ENCODE peak calls at places on chromosome 5, in seven cellular contexts. One of them, this sample, is unnamed.
A peak's percentile ranks its signal among the peaks of the same experiment; 100 is the strongest.

GRCh38 chr5:163888366-163888765 is 382.9 kb downstream of the MAT2B start:
- DNase-seq in astrocyte of the spinal cord: peak; percentile 29
- DNase-seq in fibroblast of the aortic adventitia: peak; percentile 52
- DNase-seq in stomach: no peak
- DNase-seq in PC-3: no peak
- DNase-seq in body of pancreas: no peak
- DNase-seq in fibroblast of mammary gland: peak; percentile 11
- DNase-seq in this sample: no peak

GRCh38 chr5:73096239-73096575 is 24.2 kb upstream of the TMEM171 start:
- DNase-seq in fibroblast of mammary gland: no peak
- DNase-seq in body of pancreas: no peak
- DNase-seq in PC-3: no peak
- DNase-seq in fibroblast of the aortic adventitia: no peak
- DNase-seq in stomach: no peak
- DNase-seq in astrocyte of the spinal cord: no peak
- DNase-seq in this sample: no peak

GRCh38 chr5:77391240-77391765 is 100.8 kb downstream of the WDR41 start:
- DNase-seq in PC-3: no peak
- DNase-seq in body of pancreas: no peak
- DNase-seq in stomach: no peak
- DNase-seq in fibroblast of the aortic adventitia: no peak
- DNase-seq in astrocyte of the spinal cord: no peak
- DNase-seq in fibroblast of mammary gland: no peak
- DNase-seq in this sample: no peak

GRCh38 chr5:68872088-68872842 is 221.5 kb upstream of the SLC30A5 start:
- DNase-seq in astrocyte of the spinal cord: no peak
- DNase-seq in stomach: no peak
- DNase-seq in body of pancreas: no peak
- DNase-seq in PC-3: no peak
- DNase-seq in fibroblast of mammary gland: peak; percentile 11
- DNase-seq in fibroblast of the aortic adventitia: no peak
- DNase-seq in this sample: no peak

GRCh38 chr5:23466401-23466886 is 41.0 kb upstream of the PRDM9 start:
- DNase-seq in fibroblast of mammary gland: peak; percentile 70
- DNase-seq in stomach: no peak
- DNase-seq in astrocyte of the spinal cord: peak; percentile 46
- DNase-seq in PC-3: peak; percentile 93
- DNase-seq in body of pancreas: no peak
- DNase-seq in fibroblast of the aortic adventitia: no peak
- DNase-seq in this sample: no peak

GRCh38 chr5:157449011-157449723 is 10.8 kb upstream of the NIPAL4 start:
- DNase-seq in body of pancreas: no peak
- DNase-seq in fibroblast of the aortic adventitia: peak; percentile 47
- DNase-seq in astrocyte of the spinal cord: no peak
- DNase-seq in PC-3: no peak
- DNase-seq in stomach: peak; percentile 80
- DNase-seq in fibroblast of mammary gland: peak; percentile 24
- DNase-seq in this sample: no peak

GRCh38 chr5:108650997-108651396 is 96.7 kb upstream of the FER start:
- DNase-seq in fibroblast of mammary gland: peak; percentile 87
- DNase-seq in astrocyte of the spinal cord: peak; percentile 46
- DNase-seq in PC-3: peak; percentile 50
- DNase-seq in stomach: no peak
- DNase-seq in body of pancreas: no peak
- DNase-seq in fibroblast of the aortic adventitia: peak; percentile 33
- DNase-seq in this sample: no peak

GRCh38 chr5:133226186-133226585 is 174.4 kb downstream of the HSPA4 start:
- DNase-seq in body of pancreas: no peak
- DNase-seq in PC-3: no peak
- DNase-seq in stomach: no peak
- DNase-seq in fibroblast of mammary gland: no peak
- DNase-seq in fibroblast of the aortic adventitia: no peak
- DNase-seq in astrocyte of the spinal cord: no peak
- DNase-seq in this sample: no peak

GRCh38 chr5:2805080-2805479 is 53.6 kb upstream of the IRX2 start:
- DNase-seq in PC-3: peak; percentile 33
- DNase-seq in body of pancreas: no peak
- DNase-seq in stomach: peak; percentile 60
- DNase-seq in fibroblast of the aortic adventitia: no peak
- DNase-seq in fibroblast of mammary gland: no peak
- DNase-seq in astrocyte of the spinal cord: no peak
- DNase-seq in this sample: no peak

GRCh38 chr5:139709587-139710369 is 61.6 kb downstream of the CXXC5 start:
- DNase-seq in stomach: no peak
- DNase-seq in body of pancreas: no peak
- DNase-seq in PC-3: no peak
- DNase-seq in astrocyte of the spinal cord: peak; percentile 75
- DNase-seq in fibroblast of the aortic adventitia: no peak
- DNase-seq in fibroblast of mammary gland: no peak
- DNase-seq in this sample: no peak

GRCh38 chr5:106019271-106019670 is 1651.5 kb downstream of the EFNA5 start:
- DNase-seq in fibroblast of the aortic adventitia: peak; percentile 67
- DNase-seq in astrocyte of the spinal cord: peak; percentile 62
- DNase-seq in stomach: no peak
- DNase-seq in fibroblast of mammary gland: peak; percentile 19
- DNase-seq in body of pancreas: no peak
- DNase-seq in PC-3: peak; percentile 52
- DNase-seq in this sample: no peak

GRCh38 chr5:81189875-81190467 is 43.2 kb upstream of the CKMT2 start:
- DNase-seq in astrocyte of the spinal cord: no peak
- DNase-seq in stomach: no peak
- DNase-seq in fibroblast of mammary gland: no peak
- DNase-seq in PC-3: no peak
- DNase-seq in fibroblast of the aortic adventitia: no peak
- DNase-seq in body of pancreas: no peak
- DNase-seq in this sample: no peak

GRCh38 chr5:1011226-1011631 is 2.6 kb downstream of the NKD2 start:
- DNase-seq in PC-3: peak; percentile 63
- DNase-seq in astrocyte of the spinal cord: no peak
- DNase-seq in fibroblast of the aortic adventitia: no peak
- DNase-seq in body of pancreas: peak; percentile 64
- DNase-seq in stomach: peak; percentile 62
- DNase-seq in fibroblast of mammary gland: no peak
- DNase-seq in this sample: no peak

GRCh38 chr5:96226941-96227552 is 206.0 kb downstream of the PCSK1 start:
- DNase-seq in stomach: no peak
- DNase-seq in PC-3: peak; percentile 80
- DNase-seq in fibroblast of mammary gland: peak; percentile 97
- DNase-seq in body of pancreas: no peak
- DNase-seq in astrocyte of the spinal cord: peak; percentile 95
- DNase-seq in fibroblast of the aortic adventitia: peak; percentile 96
- DNase-seq in this sample: peak; percentile 94

GRCh38 chr5:159962214-159962613 is 45.9 kb downstream of the ADRA1B start:
- DNase-seq in fibroblast of the aortic adventitia: no peak
- DNase-seq in body of pancreas: no peak
- DNase-seq in fibroblast of mammary gland: no peak
- DNase-seq in astrocyte of the spinal cord: no peak
- DNase-seq in PC-3: no peak
- DNase-seq in stomach: no peak
- DNase-seq in this sample: no peak

GRCh38 chr5:159961176-159961689 is 45.0 kb downstream of the ADRA1B start:
- DNase-seq in body of pancreas: no peak
- DNase-seq in fibroblast of mammary gland: no peak
- DNase-seq in fibroblast of the aortic adventitia: no peak
- DNase-seq in astrocyte of the spinal cord: no peak
- DNase-seq in PC-3: no peak
- DNase-seq in stomach: no peak
- DNase-seq in this sample: no peak

GRCh38 chr5:159961761-159962160 is 45.5 kb downstream of the ADRA1B start:
- DNase-seq in body of pancreas: no peak
- DNase-seq in fibroblast of mammary gland: no peak
- DNase-seq in fibroblast of the aortic adventitia: no peak
- DNase-seq in stomach: no peak
- DNase-seq in PC-3: no peak
- DNase-seq in astrocyte of the spinal cord: no peak
- DNase-seq in this sample: no peak

GRCh38 chr5:159963967-159964366 is 45.0 kb upstream of the TTC1 start:
- DNase-seq in PC-3: no peak
- DNase-seq in stomach: no peak
- DNase-seq in fibroblast of the aortic adventitia: no peak
- DNase-seq in fibroblast of mammary gland: no peak
- DNase-seq in astrocyte of the spinal cord: no peak
- DNase-seq in body of pancreas: no peak
- DNase-seq in this sample: no peak

DNA sequence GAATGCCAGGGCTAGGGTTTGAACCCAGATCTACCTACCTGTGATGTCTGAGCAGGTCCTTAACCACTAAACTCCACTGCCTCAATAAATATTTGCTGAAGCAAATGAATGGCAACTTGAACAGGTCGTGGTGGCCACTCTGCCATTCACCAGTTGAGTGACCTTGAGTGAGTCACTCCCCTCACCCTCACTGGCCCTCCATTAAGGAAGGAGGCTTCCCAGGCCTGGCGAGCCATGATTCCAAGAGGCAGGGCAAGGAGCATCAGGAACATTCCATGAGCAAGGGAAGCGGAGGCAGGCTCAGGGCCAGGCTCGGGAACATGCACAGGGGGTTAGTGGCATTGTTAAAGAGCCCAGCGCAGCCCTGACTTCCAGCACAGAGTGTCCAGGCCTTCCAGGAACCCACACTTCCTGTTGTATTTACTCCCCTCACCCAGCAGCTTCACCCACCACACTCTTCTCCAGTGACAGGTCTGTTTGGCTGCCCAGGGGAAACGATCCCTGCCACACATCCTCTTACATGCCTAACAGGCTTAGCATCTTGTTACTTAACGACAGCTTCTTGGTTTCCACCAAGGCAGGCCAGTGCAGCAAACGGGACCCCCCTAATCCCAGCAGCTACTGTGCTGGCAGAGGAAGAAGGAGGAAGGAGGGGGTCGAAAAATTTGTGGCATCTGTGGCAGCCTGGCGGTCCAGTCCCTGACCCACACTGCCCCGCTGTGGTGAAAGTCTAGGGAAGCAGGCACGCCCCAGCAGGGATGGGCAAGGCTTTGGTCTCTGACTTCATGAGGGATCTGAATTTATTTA is 43.7 kb upstream of the TTC1 start:
- DNase-seq in astrocyte of the spinal cord: peak; percentile 72
- DNase-seq in body of pancreas: peak; percentile 24
- DNase-seq in PC-3: peak; percentile 69
- DNase-seq in fibroblast of the aortic adventitia: peak; percentile 61
- DNase-seq in stomach: peak; percentile 55
- DNase-seq in fibroblast of mammary gland: peak; percentile 52
- DNase-seq in this sample: no peak
- TF ChIP-seq CTCF in astrocyte of the spinal cord: peak; percentile 81
- TF ChIP-seq CTCF in body of pancreas: peak; percentile 47
- TF ChIP-seq CTCF in PC-3: peak; percentile 82
- TF ChIP-seq CTCF in fibroblast of the aortic adventitia: peak; percentile 80
- TF ChIP-seq CTCF in stomach: peak; percentile 25
- TF ChIP-seq CTCF in fibroblast of mammary gland: peak; percentile 58
- TF ChIP-seq CTCF in this sample: peak; percentile 81

GRCh38 chr5:8396756-8397155 is 527.8 kb downstream of the MTRR start:
- DNase-seq in stomach: no peak
- DNase-seq in astrocyte of the spinal cord: no peak
- DNase-seq in fibroblast of mammary gland: peak; percentile 18
- DNase-seq in fibroblast of the aortic adventitia: no peak
- DNase-seq in PC-3: peak; percentile 49
- DNase-seq in body of pancreas: no peak
- DNase-seq in this sample: no peak
- H3K4me3 ChIP-seq in stomach: no peak overlapping the region
- H3K4me3 ChIP-seq in astrocyte of the spinal cord: no peak overlapping the region
- H3K4me3 ChIP-seq in fibroblast of mammary gland: no peak overlapping the region
- H3K4me3 ChIP-seq in fibroblast of the aortic adventitia: no peak overlapping the region
- H3K4me3 ChIP-seq in PC-3: no peak overlapping the region
- H3K4me3 ChIP-seq in body of pancreas: no peak overlapping the region
- H3K4me3 ChIP-seq in this sample: no peak overlapping the region

GRCh38 chr5:92946546-92946945 is 634.5 kb downstream of the NR2F1-AS1 start:
- DNase-seq in astrocyte of the spinal cord: no peak
- DNase-seq in fibroblast of the aortic adventitia: no peak
- DNase-seq in body of pancreas: no peak
- DNase-seq in PC-3: no peak
- DNase-seq in fibroblast of mammary gland: no peak
- DNase-seq in stomach: no peak
- DNase-seq in this sample: no peak

GRCh38 chr5:92956886-92957285 is 624.1 kb downstream of the NR2F1-AS1 start:
- DNase-seq in stomach: no peak
- DNase-seq in PC-3: no peak
- DNase-seq in body of pancreas: no peak
- DNase-seq in fibroblast of mammary gland: no peak
- DNase-seq in astrocyte of the spinal cord: no peak
- DNase-seq in fibroblast of the aortic adventitia: no peak
- DNase-seq in this sample: no peak

GRCh38 chr5:92952243-92952642 is 628.8 kb downstream of the NR2F1-AS1 start:
- DNase-seq in fibroblast of mammary gland: no peak
- DNase-seq in stomach: no peak
- DNase-seq in body of pancreas: no peak
- DNase-seq in astrocyte of the spinal cord: no peak
- DNase-seq in PC-3: no peak
- DNase-seq in fibroblast of the aortic adventitia: no peak
- DNase-seq in this sample: no peak

GRCh38 chr5:92951746-92952145 is 629.3 kb downstream of the NR2F1-AS1 start:
- DNase-seq in fibroblast of the aortic adventitia: no peak
- DNase-seq in PC-3: no peak
- DNase-seq in stomach: no peak
- DNase-seq in fibroblast of mammary gland: no peak
- DNase-seq in astrocyte of the spinal cord: no peak
- DNase-seq in body of pancreas: no peak
- DNase-seq in this sample: no peak
- TF ChIP-seq CTCF in fibroblast of the aortic adventitia: no peak
- TF ChIP-seq CTCF in PC-3: no peak
- TF ChIP-seq CTCF in stomach: no peak
- TF ChIP-seq CTCF in fibroblast of mammary gland: no peak
- TF ChIP-seq CTCF in astrocyte of the spinal cord: no peak
- TF ChIP-seq CTCF in body of pancreas: no peak
- TF ChIP-seq CTCF in this sample: no peak

GRCh38 chr5:143062379-143062778 is 292.2 kb downstream of the ARHGAP26 start:
- DNase-seq in fibroblast of mammary gland: no peak
- DNase-seq in fibroblast of the aortic adventitia: peak; percentile 52
- DNase-seq in PC-3: no peak
- DNase-seq in body of pancreas: no peak
- DNase-seq in astrocyte of the spinal cord: no peak
- DNase-seq in stomach: no peak
- DNase-seq in this sample: no peak

GRCh38 chr5:143063175-143063970 is 293.2 kb downstream of the ARHGAP26 start:
- DNase-seq in astrocyte of the spinal cord: peak; percentile 81
- DNase-seq in fibroblast of the aortic adventitia: peak; percentile 73
- DNase-seq in PC-3: peak; percentile 17
- DNase-seq in fibroblast of mammary gland: peak; percentile 74
- DNase-seq in body of pancreas: no peak
- DNase-seq in stomach: no peak
- DNase-seq in this sample: no peak

GRCh38 chr5:143064661-143065060 is 294.5 kb downstream of the ARHGAP26 start:
- DNase-seq in PC-3: no peak
- DNase-seq in fibroblast of the aortic adventitia: no peak
- DNase-seq in body of pancreas: no peak
- DNase-seq in stomach: no peak
- DNase-seq in fibroblast of mammary gland: no peak
- DNase-seq in astrocyte of the spinal cord: no peak
- DNase-seq in this sample: no peak

GRCh38 chr5:143065185-143065584 is 295.0 kb downstream of the ARHGAP26 start:
- DNase-seq in astrocyte of the spinal cord: peak; percentile 53
- DNase-seq in fibroblast of mammary gland: peak; percentile 97
- DNase-seq in stomach: no peak
- DNase-seq in PC-3: no peak
- DNase-seq in fibroblast of the aortic adventitia: peak; percentile 97
- DNase-seq in body of pancreas: no peak
- DNase-seq in this sample: peak; percentile 84

GRCh38 chr5:143064207-143064606 is 294.0 kb downstream of the ARHGAP26 start:
- DNase-seq in stomach: no peak
- DNase-seq in fibroblast of the aortic adventitia: peak; percentile 85
- DNase-seq in astrocyte of the spinal cord: peak; percentile 22
- DNase-seq in PC-3: peak; percentile 35
- DNase-seq in fibroblast of mammary gland: peak; percentile 81
- DNase-seq in body of pancreas: no peak
- DNase-seq in this sample: no peak
- H3K4me3 ChIP-seq in stomach: no peak overlapping the region
- H3K4me3 ChIP-seq in fibroblast of the aortic adventitia: no peak overlapping the region
- H3K4me3 ChIP-seq in astrocyte of the spinal cord: no peak overlapping the region
- H3K4me3 ChIP-seq in PC-3: no peak overlapping the region
- H3K4me3 ChIP-seq in fibroblast of mammary gland: no peak overlapping the region
- H3K4me3 ChIP-seq in body of pancreas: no peak overlapping the region
- H3K4me3 ChIP-seq in this sample: no peak overlapping the region

This sample was measured in AG09309.